ENCODE peak calls at places on chromosomes 16 and 17, in five cellular contexts. U is endodermal cell, F is endothelial cell of umbilical vein, P is cardiac fibroblast, N is PC-9. H is an unnamed sample.

GRCh38 chr17:55898195-55898594 is 147.3 kb downstream of the PCTP start:
- DNase-seq in P (no peak), F (no peak), N (no peak), U (no peak), H (no peak)

GRCh38 chr17:49486012-49486641 is 9.0 kb upstream of the NGFR start:
- DNase-seq in N (no peak), P (no peak), U (peak), F (no peak), H (no peak)

GRCh38 chr17:10099051-10099571 is 99.3 kb downstream of the GAS7 start:
- DNase-seq in N (no peak), P (peak), F (no peak), U (no peak), H (peak)

GRCh38 chr16:67544844-67545664 is 16.4 kb downstream of the RIPOR1 start:
- DNase-seq in F (no peak), N (no peak), U (no peak), P (no peak), H (no peak)

GRCh38 chr16:13351222-13351621 is 449.8 kb downstream of the SHISA9 start:
- DNase-seq in U (no peak), N (no peak), P (no peak), F (no peak), H (no peak)

GRCh38 chr17:19453296-19453695 is 42.3 kb downstream of the RNF112 start:
- DNase-seq in U (peak), N (no peak), F (no peak), P (no peak), H (no peak)

GRCh38 chr17:45364531-45365390 is 47.9 kb upstream of the MAP3K14 start:
- DNase-seq in N (no peak), U (peak), F (peak), P (peak), H (no peak)

GRCh38 chr17:12365805-12366204 is 299.9 kb upstream of the MYOCD start:
- DNase-seq in N (no peak), U (no peak), F (no peak), P (no peak), H (no peak)

GRCh38 chr16:3907586-3907985 is 27.1 kb upstream of the CREBBP start:
- DNase-seq in P (no peak), U (peak), N (no peak), F (no peak), H (no peak)

GRCh38 chr16:10941127-10941933 is 938 bp downstream of the DEXI start:
- DNase-seq in N (no peak), U (peak), F (no peak), P (no peak), H (no peak)

DNA sequence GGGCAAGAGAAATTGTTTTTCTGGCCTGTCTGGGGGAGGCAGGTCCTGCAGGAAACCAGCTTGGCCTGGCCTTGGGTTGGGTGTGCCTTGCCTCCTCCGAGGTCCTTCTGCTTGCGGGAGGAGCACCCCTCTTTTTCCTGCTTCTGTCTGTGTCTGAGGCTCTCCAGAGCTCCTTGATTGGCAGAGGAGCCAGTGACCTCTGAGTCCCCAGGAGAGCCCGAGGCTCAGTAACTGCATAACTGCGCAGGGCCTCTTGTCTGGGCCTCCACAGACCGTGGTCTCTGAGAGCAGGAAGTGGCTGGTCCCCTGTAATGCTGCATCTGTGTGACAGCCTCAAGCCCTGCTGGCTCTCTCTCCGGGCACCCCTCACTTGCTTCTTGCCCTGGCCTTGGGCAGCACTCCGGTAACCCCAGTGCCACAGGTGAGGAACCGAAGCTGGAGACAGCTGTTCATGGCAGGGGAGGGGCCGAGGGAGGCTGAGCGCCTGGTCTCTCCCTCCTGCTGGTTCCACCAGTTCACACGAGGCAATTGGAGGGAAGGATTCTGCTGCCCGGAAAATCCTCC is 1.6 kb downstream of the CAPN15 start:
- DNase-seq in N (no peak), P (no peak), U (no peak), F (no peak), H (no peak)
- H3K4me3 ChIP-seq in N (peak), P (peak), U (peak), F (peak), H (peak)

GRCh38 chr17:21551081-21551881 is 141.0 kb upstream of the KCNJ18 start:
- DNase-seq in U (peak), N (peak), F (peak), P (peak), H (peak)

GRCh38 chr17:21548236-21548635 is 144.1 kb upstream of the KCNJ18 start:
- DNase-seq in P (peak), N (no peak), F (no peak), U (no peak), H (no peak)

GRCh38 chr17:21545051-21545450 is 147.3 kb upstream of the KCNJ18 start:
- DNase-seq in P (no peak), N (no peak), U (no peak), F (no peak), H (no peak)

GRCh38 chr17:21549107-21549687 is 143.1 kb upstream of the KCNJ18 start:
- DNase-seq in F (no peak), P (peak), U (no peak), N (no peak), H (peak)
- TF ChIP-seq CTCF in F (no peak), P (no peak), U (no peak), N (no peak), H (no peak)

GRCh38 chr16:55835578-55835977 is 2.7 kb upstream of the CES1 start:
- DNase-seq in P (peak), N (no peak), U (no peak), F (no peak), H (peak)
- H3K4me3 ChIP-seq in P (no peak), N (no peak), U (no peak), F (no peak), H (no peak)

DNA sequence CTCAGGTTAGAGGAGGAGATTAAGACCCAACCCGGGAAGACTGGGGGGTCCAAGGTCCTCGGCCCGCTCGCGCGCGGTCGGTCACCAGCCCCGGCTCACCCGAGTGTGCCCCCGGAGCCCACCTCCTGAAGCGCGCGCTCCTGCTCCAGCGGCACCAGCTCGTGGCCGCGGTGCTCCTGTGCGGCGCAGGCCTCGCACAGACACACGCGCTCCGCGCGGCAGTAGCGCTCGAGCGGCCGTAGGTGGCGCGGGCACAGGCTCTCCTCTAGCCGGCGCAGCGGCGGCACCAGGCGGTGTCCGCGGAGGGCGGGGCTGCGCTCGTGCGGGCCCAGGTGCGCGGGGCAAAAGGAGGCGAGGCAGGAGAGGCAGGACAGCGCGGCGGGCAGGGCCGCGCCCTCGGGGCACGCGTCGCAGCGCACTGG is 618 bp downstream of the TRIM47 start:
- DNase-seq in P (peak), U (peak), N (peak), F (peak), H (peak)
- TF ChIP-seq CTCF in P (peak), U (peak), N (no peak), F (peak), H (peak)

GRCh38 chr16:71843517-71844031 is 2.2 kb upstream of the ATXN1L start:
- DNase-seq in U (no peak), F (no peak), P (no peak), N (no peak), H (no peak)
- H3K4me3 ChIP-seq in U (no peak), F (no peak), P (no peak), N (no peak), H (no peak)

H was measured in foreskin fibroblast.